ENCODE peak calls at places on chromosomes 12 and 14, in four cellular contexts. F is kidney tubule cell; H is WTC11; D is activated T-helper 1 cell treated with anti-CD3 and anti-CD28 coated beads, Interleukin-2, amount 50 U/mL, for 16 hours. V is an unnamed sample.

GRCh38 chr12:47776471-47777143 is 3.6 kb downstream of the SLC48A1 start:
- DNase-seq in F (no peak), H (no peak), D (no peak), V (no peak)

GRCh38 chr12:133080051-133080618 is 588 bp upstream of the ZNF140 start:
- DNase-seq in F (peak; percentile 98), H (peak; percentile 98), D (peak; percentile 92), V (peak; percentile 99)

GRCh38 chr12:91492648-91493047 is 310.0 kb upstream of the DCN start:
- DNase-seq in F (no peak), H (no peak), D (no peak), V (no peak)

GRCh38 chr12:94262228-94263010 is 114.0 kb downstream of the PLXNC1 start:
- DNase-seq in F (peak; percentile 84), H (no peak), D (peak; percentile 43), V (peak; percentile 70)

GRCh38 chr12:106123551-106123991 is 15.2 kb downstream of the NUAK1 start:
- DNase-seq in F (no peak), H (no peak), D (no peak), V (no peak)

GRCh38 chr12:92065018-92065499 is 80.6 kb downstream of the BTG1 start:
- DNase-seq in F (peak; percentile 72), H (no peak), D (no peak), V (no peak)

GRCh38 chr14:59664741-59665140 is 88.1 kb upstream of the CCDC175 start:
- DNase-seq in F (no peak), H (no peak), D (no peak), V (no peak)

GRCh38 chr14:103519043-103519836 is 3.4 kb downstream of the CKB start:
- DNase-seq in F (no peak), H (no peak), D (no peak), V (no peak)

GRCh38 chr12:113241191-113242017 is 20.1 kb downstream of the TPCN1 start:
- DNase-seq in F (peak; percentile 99), H (no peak), D (no peak), V (peak; percentile 63)

GRCh38 chr12:11879306-11879705 is 191.4 kb upstream of the BCL2L14 start:
- DNase-seq in F (no peak), H (no peak), D (no peak), V (no peak)

GRCh38 chr14:76761198-76761848 is at the start of gene VASH1:
- DNase-seq in F (peak; percentile 74), H (peak; percentile 59), D (peak; percentile 44), V (no peak)

GRCh38 chr12:6644903-6645302 is 2.3 kb downstream of the ACRBP start:
- DNase-seq in F (no peak), H (peak; percentile 51), D (no peak), V (no peak)

GRCh38 chr14:68523994-68524725 is 268.7 kb downstream of the ZFP36L1 start:
- DNase-seq in F (peak; percentile 48), H (no peak), D (no peak), V (no peak)

GRCh38 chr12:123942277-123942653 is 30.4 kb downstream of the CCDC92 start:
- DNase-seq in F (peak; percentile 9), H (no peak), D (no peak), V (no peak)

GRCh38 chr12:77644915-77645605 is 185.6 kb upstream of the NAV3 start:
- DNase-seq in F (no peak), H (no peak), D (no peak), V (no peak)

V was measured in breast epithelium.